ENCODE peak calls at places on chromosomes 16 and 17, in eight cellular contexts. V, Y, Q, X, W, B, C and O are unnamed samples.

GRCh38 chr17:62910277-62910676 is 55.8 kb upstream of the TANC2 start:
- DNase-seq in V (no peak), Y (no peak), Q (no peak), X (no peak), W (no peak), B (no peak), C (no peak), O (no peak)

GRCh38 chr16:31063495-31063842 is 10.6 kb downstream of the ZNF668 start:
- DNase-seq in V (no peak), Y (no peak), Q (no peak), X (no peak), W (no peak), B (no peak), C (no peak), O (no peak)

GRCh38 chr16:6735631-6736030 is 597.0 kb upstream of the RBFOX1 start:
- DNase-seq in V (no peak), Y (no peak), Q (no peak), X (no peak), W (no peak), B (no peak), C (no peak), O (no peak)

GRCh38 chr17:1302761-1303160 is 23.3 kb downstream of the TRARG1 start:
- DNase-seq in V (no peak), Y (no peak), Q (no peak), X (no peak), W (no peak), B (no peak), C (no peak), O (no peak)

GRCh38 chr16:57041182-57042156 is 50.9 kb upstream of the CPNE2 start:
- DNase-seq in V (no peak), Y (no peak), Q (no peak), X (no peak), W (peak; percentile 20), B (no peak), C (no peak), O (no peak)

GRCh38 chr16:17389392-17389791 is 81.4 kb downstream of the XYLT1 start:
- DNase-seq in V (no peak), Y (no peak), Q (no peak), X (no peak), W (no peak), B (no peak), C (no peak), O (no peak)

GRCh38 chr16:24689128-24689527 is 40.3 kb upstream of the TNRC6A start:
- DNase-seq in V (no peak), Y (peak; percentile 57), Q (no peak), X (peak; percentile 50), W (peak; percentile 85), B (peak; percentile 53), C (peak; percentile 24), O (peak; percentile 23)

GRCh38 chr16:986925-987581 is 5.5 kb downstream of the SOX8 start:
- DNase-seq in V (no peak), Y (no peak), Q (no peak), X (no peak), W (no peak), B (no peak), C (no peak), O (no peak)

GRCh38 chr16:85173077-85173980 is 61.1 kb upstream of the CIBAR2 start:
- DNase-seq in V (no peak), Y (peak; percentile 34), Q (no peak), X (peak; percentile 89), W (peak; percentile 67), B (no peak), C (peak; percentile 76), O (no peak)

GRCh38 chr17:14451729-14452191 is 150.9 kb downstream of the HS3ST3B1 start:
- DNase-seq in V (no peak), Y (no peak), Q (no peak), X (no peak), W (no peak), B (no peak), C (no peak), O (no peak)

GRCh38 chr16:877242-878065 is 76.9 kb upstream of the GNG13 start:
- DNase-seq in V (peak; percentile 30), Y (no peak), Q (no peak), X (no peak), W (no peak), B (no peak), C (no peak), O (no peak)

GRCh38 chr17:41863074-41863843 is 2.0 kb downstream of the KLHL11 start:
- DNase-seq in V (no peak), Y (no peak), Q (no peak), X (no peak), W (no peak), B (no peak), C (no peak), O (no peak)

GRCh38 chr16:15494231-15494630 is 59.8 kb downstream of the BMERB1 start:
- DNase-seq in V (no peak), Y (peak; percentile 92), Q (no peak), X (no peak), W (peak; percentile 65), B (peak; percentile 73), C (no peak), O (no peak)

GRCh38 chr17:81090361-81091133 is 55.6 kb downstream of the BAIAP2 start:
- DNase-seq in V (peak; percentile 85), Y (no peak), Q (peak; percentile 83), X (peak; percentile 34), W (peak; percentile 44), B (no peak), C (peak; percentile 94), O (no peak)

GRCh38 chr17:59829217-59830006 is 63.3 kb downstream of the TUBD1 start:
- DNase-seq in V (no peak), Y (peak; percentile 100), Q (no peak), X (peak; percentile 75), W (peak; percentile 100), B (peak; percentile 97), C (peak; percentile 52), O (no peak)

GRCh38 chr17:4393806-4394205 is 27.3 kb upstream of the UBE2G1 start:
- DNase-seq in V (no peak), Y (no peak), Q (no peak), X (no peak), W (no peak), B (no peak), C (no peak), O (no peak)

GRCh38 chr17:80478487-80479245 is 2.3 kb upstream of the NPTX1 start:
- DNase-seq in V (no peak), Y (no peak), Q (no peak), X (no peak), W (no peak), B (no peak), C (no peak), O (no peak)

GRCh38 chr16:73385701-73386100 is 337.8 kb upstream of the ZFHX3 start:
- DNase-seq in V (no peak), Y (no peak), Q (no peak), X (no peak), W (no peak), B (no peak), C (no peak), O (no peak)

GRCh38 chr17:9645858-9646555 is 690 bp downstream of the USP43 start:
- DNase-seq in V (no peak), Y (peak; percentile 12), Q (peak; percentile 33), X (peak; percentile 14), W (peak; percentile 82), B (peak; percentile 30), C (peak; percentile 19), O (peak; percentile 75)

GRCh38 chr16:77660311-77660710 is 62.0 kb upstream of the NUDT7 start:
- DNase-seq in V (no peak), Y (peak; percentile 22), Q (no peak), X (no peak), W (peak; percentile 36), B (peak; percentile 35), C (peak; percentile 13), O (no peak)

GRCh38 chr16:80994451-80994850 is 12.2 kb downstream of the CMC2 start:
- DNase-seq in V (no peak), Y (no peak), Q (no peak), X (no peak), W (peak; percentile 25), B (no peak), C (no peak), O (no peak)

GRCh38 chr16:20415541-20415940 is 6.2 kb downstream of the ACSM5 start:
- DNase-seq in V (no peak), Y (no peak), Q (no peak), X (no peak), W (no peak), B (no peak), C (no peak), O (no peak)

GRCh38 chr17:57866319-57866718 is 16.5 kb upstream of the MRPS23 start:
- DNase-seq in V (peak; percentile 58), Y (no peak), Q (no peak), X (no peak), W (no peak), B (no peak), C (no peak), O (no peak)
- H3K27ac ChIP-seq in V (peak overlapping the region; percentile 87), Y (no peak overlapping the region), Q (no peak overlapping the region), X (no peak overlapping the region), W (peak overlapping the region; percentile 92), B (no peak overlapping the region), C (no peak overlapping the region), O (no peak overlapping the region)

GRCh38 chr16:86901483-86901882 is 323.1 kb downstream of the FOXL1 start:
- DNase-seq in V (no peak), Y (no peak), Q (no peak), X (peak; percentile 57), W (peak; percentile 51), B (no peak), C (no peak), O (no peak)
- TF ChIP-seq CTCF in V (no peak), Y (no peak), Q (no peak), X (no peak), W (no peak), B (no peak), C (no peak), O (no peak)

GRCh38 chr16:70800798-70801480 is at the start of gene VAC14:
- DNase-seq in V (peak; percentile 95), Y (peak; percentile 87), Q (peak; percentile 89), X (peak; percentile 93), W (peak; percentile 92), B (peak; percentile 91), C (peak; percentile 98), O (peak; percentile 95)
- TF ChIP-seq POLR2A in V (no peak), Y (peak; percentile 86), Q (no peak), X (peak; percentile 67), W (peak; percentile 84), B (peak; percentile 92), C (peak; percentile 87), O (peak; percentile 56)

GRCh38 chr16:61323456-61323855 is 712.8 kb downstream of the CDH8 start:
- DNase-seq in V (no peak), Y (no peak), Q (no peak), X (no peak), W (no peak), B (peak; percentile 3), C (no peak), O (no peak)
- H3K27ac ChIP-seq in V (no peak overlapping the region), Y (no peak overlapping the region), Q (no peak overlapping the region), X (no peak overlapping the region), W (no peak overlapping the region), B (no peak overlapping the region), C (no peak overlapping the region), O (no peak overlapping the region)

DNA sequence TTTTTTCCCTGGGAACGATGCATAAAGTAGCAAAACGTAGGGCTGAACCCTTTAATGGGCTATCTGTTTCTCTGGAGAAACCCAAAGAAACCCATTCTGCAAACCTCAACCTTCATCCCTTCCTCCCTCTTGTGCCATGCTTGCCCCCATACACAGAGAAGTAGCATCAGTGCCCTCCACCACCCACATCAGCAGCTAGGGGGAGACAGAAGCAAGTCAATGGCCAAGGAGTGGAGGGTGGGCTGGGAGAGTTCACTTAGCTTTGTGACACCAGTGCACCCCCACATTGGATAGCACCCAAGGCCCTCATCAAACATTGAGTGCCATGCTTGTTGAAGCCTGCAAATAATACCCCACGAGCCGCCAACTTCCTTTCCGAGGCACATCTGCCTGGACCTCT is 282.4 kb downstream of the ABCC12 start:
- DNase-seq in V (no peak), Y (no peak), Q (no peak), X (no peak), W (no peak), B (peak; percentile 11), C (peak; percentile 19), O (no peak)
- TF ChIP-seq CTCF in V (no peak), Y (peak; percentile 61), Q (no peak), X (no peak), W (no peak), B (peak; percentile 70), C (peak; percentile 58), O (no peak)